ENCODE peak calls at places on chromosomes 13 and 19, in four cellular contexts. B is NCI-H2227 treated with DMSO at 0.1 percent for 48 hours, T is fibroblast of gingiva, A is T-helper 17 cell. L is an unnamed sample.

GRCh38 chr19:54558339-54558738 is 15.3 kb upstream of the LILRA2 start:
- DNase-seq in T (no peak), A (no peak), B (no peak), L (no peak)

GRCh38 chr13:90201198-90201597 is 1146.3 kb upstream of the MIR17HG start:
- DNase-seq in A (no peak), B (no peak), T (no peak), L (peak)

GRCh38 chr13:95588721-95589120 is 36.2 kb downstream of the CLDN10 start:
- DNase-seq in A (no peak), T (no peak), B (no peak), L (peak)

GRCh38 chr13:67792151-67792665 is 562.1 kb upstream of the PCDH9 start:
- DNase-seq in T (no peak), A (no peak), B (no peak), L (no peak)

GRCh38 chr13:39448831-39449230 is 154.2 kb downstream of the LHFPL6 start:
- DNase-seq in T (no peak), B (no peak), A (no peak), L (no peak)

GRCh38 chr13:110869805-110870706 is 44.8 kb downstream of the ANKRD10 start:
- DNase-seq in A (no peak), B (no peak), T (peak), L (peak)

GRCh38 chr19:13115936-13116281 is 631 bp downstream of the TRMT1 start:
- DNase-seq in T (no peak), B (no peak), A (no peak), L (peak)

GRCh38 chr19:8017808-8018207 is 12.4 kb upstream of the ELAVL1 start:
- DNase-seq in B (no peak), T (no peak), A (no peak), L (no peak)

GRCh38 chr13:97904059-97904458 is 49.4 kb upstream of the IPO5 start:
- DNase-seq in A (no peak), T (no peak), B (no peak), L (no peak)

GRCh38 chr19:9913237-9914000 is 22.9 kb downstream of the OLFM2 start:
- DNase-seq in A (no peak), B (no peak), T (no peak), L (no peak)

GRCh38 chr19:15769586-15769985 is 17.9 kb upstream of the OR10H5 start:
- DNase-seq in T (no peak), A (no peak), B (no peak), L (no peak)

GRCh38 chr13:113906566-113906965 is 42.7 kb upstream of the GAS6 start:
- DNase-seq in A (no peak), B (no peak), T (no peak), L (no peak)

GRCh38 chr19:38616265-38616664 is 1.5 kb downstream of the MAP4K1 start:
- DNase-seq in T (no peak), A (no peak), B (no peak), L (no peak)

GRCh38 chr19:17775245-17775927 is 19.6 kb upstream of the B3GNT3 start:
- DNase-seq in T (no peak), B (no peak), A (no peak), L (peak)

GRCh38 chr13:29771247-29771646 is 79.2 kb downstream of the UBL3 start:
- DNase-seq in B (no peak), T (no peak), A (no peak), L (peak)

GRCh38 chr19:2974342-2974932 is 2.9 kb upstream of the TLE6 start:
- DNase-seq in B (no peak), T (no peak), A (no peak), L (peak)

GRCh38 chr13:80040219-80040976 is 300.5 kb downstream of the SPRY2 start:
- DNase-seq in T (peak), A (no peak), B (no peak), L (peak)

GRCh38 chr19:31331536-31331935 is 17.7 kb downstream of the TSHZ3 start:
- DNase-seq in T (no peak), A (no peak), B (no peak), L (no peak)

GRCh38 chr19:855566-856120 is 3.5 kb downstream of the ELANE start:
- DNase-seq in B (no peak), A (no peak), T (no peak), L (no peak)

L was measured in foreskin fibroblast.